ENCODE peak calls at places on chromosome 9, in five cellular contexts. B is B cell; J is EL; C is NCI-H460; P is activated CD4-positive, alpha-beta T cell treated with anti-CD3 and anti-CD28 coated beads, Interleukin-2, amount 50 U/mL, for 1 hour. N is an unnamed sample.

GRCh38 chr9:136576269-136576626 is 30.4 kb upstream of the NOTCH1 start:
- DNase-seq in B (no peak), P (no peak), J (peak), C (no peak), N (no peak)

GRCh38 chr9:98101868-98102273 is 17.2 kb downstream of the TRIM14 start:
- DNase-seq in J (no peak), P (peak), B (peak), C (no peak), N (peak)

GRCh38 chr9:87518702-87519335 is 21.2 kb downstream of the DAPK1 start:
- DNase-seq in P (no peak), B (no peak), J (peak), C (no peak), N (no peak)

GRCh38 chr9:83981126-83981871 is 694 bp downstream of the RMI1 start:
- DNase-seq in C (no peak), P (no peak), B (no peak), J (peak), N (peak)

GRCh38 chr9:106758911-106759310 is 104.1 kb upstream of the ZNF462 start:
- DNase-seq in J (peak), P (no peak), B (no peak), C (no peak), N (no peak)

GRCh38 chr9:120080781-120081180 is 499.2 kb downstream of the CDK5RAP2 start:
- DNase-seq in P (no peak), B (no peak), C (no peak), J (no peak), N (peak)

GRCh38 chr9:36148652-36149051 is 12.1 kb downstream of the GLIPR2 start:
- DNase-seq in C (no peak), P (peak), J (peak), B (no peak), N (no peak)

GRCh38 chr9:89318123-89319014 is at the start of gene SECISBP2:
- DNase-seq in C (peak), P (peak), J (peak), B (peak), N (peak)

GRCh38 chr9:107703651-107704050 is 214.1 kb upstream of the KLF4 start:
- DNase-seq in C (no peak), P (no peak), J (no peak), B (no peak), N (no peak)

GRCh38 chr9:35904966-35905781 is 828 bp upstream of the HRCT1 start:
- DNase-seq in C (no peak), P (no peak), B (no peak), J (peak), N (no peak)

GRCh38 chr9:130668196-130668595 is 3.8 kb downstream of the PRDM12 start:
- DNase-seq in C (no peak), B (no peak), P (no peak), J (no peak), N (no peak)

GRCh38 chr9:111843971-111844370 is 49.2 kb upstream of the SHOC1 start:
- DNase-seq in C (no peak), P (no peak), B (no peak), J (no peak), N (no peak)